ENCODE peak calls at places on chromosomes 4 and X, in ten cellular contexts. K is WTC11; Q is neural crest cell; O is lower leg skin; R is RWPE1; T is activated CD8-positive, alpha-beta T cell treated with anti-CD3 and anti-CD28 coated beads for 36 hours; P is heart right ventricle; B is heart left ventricle; D is WERI-Rb-1; M is nephron progenitor cell. A is an unnamed sample.

GRCh38 chr4:8533274-8533865 is 46.8 kb upstream of the GPR78 start:
- DNase-seq in P (no peak), Q (no peak), M (no peak), D (no peak), B (no peak), O (no peak), T (no peak), K (no peak), R (no peak), A (no peak)

GRCh38 chrX:107924136-107924746 is 57.9 kb downstream of the TEX13B start:
- DNase-seq in B (no peak), O (no peak), Q (no peak), R (no peak), K (no peak), P (no peak), D (no peak), T (no peak), M (no peak), A (no peak)

GRCh38 chr4:119162174-119162573 is 26.5 kb downstream of the MYOZ2 start:
- DNase-seq in D (no peak), K (no peak), P (no peak), B (no peak), T (no peak), Q (no peak), R (no peak), M (no peak), O (no peak), A (no peak)

GRCh38 chr4:17718471-17718870 is 63.0 kb downstream of the FAM184B start:
- DNase-seq in D (no peak), K (no peak), M (no peak), B (no peak), O (peak), T (no peak), Q (no peak), P (no peak), R (no peak), A (no peak)

GRCh38 chr4:8019396-8020365 is 80.0 kb upstream of the AFAP1 start:
- DNase-seq in Q (no peak), B (no peak), T (no peak), M (no peak), K (no peak), P (no peak), D (no peak), R (peak), O (no peak), A (no peak)

GRCh38 chrX:12804655-12805054 is 13.4 kb downstream of the PRPS2 start:
- DNase-seq in O (no peak), Q (no peak), B (no peak), M (no peak), P (no peak), D (no peak), K (no peak), T (no peak), R (no peak), A (no peak)

GRCh38 chrX:67604979-67605703 is 61.3 kb downstream of the AR start:
- DNase-seq in B (no peak), K (no peak), Q (no peak), D (no peak), R (no peak), P (no peak), O (no peak), M (no peak), T (no peak), A (peak)

GRCh38 chr4:53068755-53069154 is 206.6 kb downstream of the RASL11B start:
- DNase-seq in P (no peak), T (no peak), B (no peak), M (no peak), K (no peak), O (no peak), R (no peak), Q (no peak), D (no peak), A (no peak)

GRCh38 chr4:104128850-104129213 is 365.9 kb downstream of the CXXC4 start:
- DNase-seq in T (no peak), B (no peak), Q (no peak), D (no peak), K (no peak), P (no peak), M (no peak), R (no peak), O (no peak), A (peak)

GRCh38 chrX:33045882-33046281 is 165.5 kb downstream of the DMD start:
- DNase-seq in P (no peak), B (no peak), K (no peak), R (no peak), T (no peak), Q (no peak), D (no peak), M (no peak), O (no peak), A (no peak)

GRCh38 chr4:184306949-184307348 is 89.3 kb upstream of the ENPP6 start:
- DNase-seq in K (no peak), T (peak), Q (no peak), O (no peak), R (no peak), B (no peak), P (no peak), M (no peak), D (no peak), A (no peak)

GRCh38 chr4:6986781-6987565 is 56.2 kb upstream of the TADA2B start:
- DNase-seq in P (peak), K (peak), Q (peak), D (peak), B (peak), O (peak), M (peak), T (peak), R (peak), A (no peak)

GRCh38 chr4:6468376-6468775 is 4.0 kb downstream of the PPP2R2C start:
- DNase-seq in D (no peak), O (peak), K (no peak), M (no peak), B (no peak), T (no peak), P (no peak), Q (no peak), R (no peak), A (no peak)

GRCh38 chr4:184851200-184851541 is 25.4 kb upstream of the ACSL1 start:
- DNase-seq in Q (no peak), P (no peak), O (no peak), K (no peak), M (no peak), D (no peak), T (peak), R (no peak), B (no peak), A (no peak)

GRCh38 chrX:65677954-65678469 is 10.6 kb downstream of the MSN start:
- DNase-seq in P (no peak), T (no peak), O (no peak), R (peak), M (no peak), D (no peak), Q (no peak), B (no peak), K (no peak), A (no peak)

GRCh38 chr4:87122252-87122651 is 98.2 kb downstream of the KLHL8 start:
- DNase-seq in P (no peak), D (no peak), B (no peak), R (no peak), T (no peak), M (no peak), K (no peak), O (no peak), Q (no peak), A (no peak)

GRCh38 chr4:113222006-113222405 is 172.6 kb downstream of the ANK2 start:
- DNase-seq in B (no peak), Q (no peak), T (no peak), R (no peak), P (no peak), D (no peak), O (no peak), K (no peak), M (no peak), A (peak)

GRCh38 chrX:63488546-63489373 is 137.6 kb upstream of the SPIN4 start:
- DNase-seq in P (no peak), R (no peak), O (no peak), D (no peak), M (no peak), Q (no peak), B (no peak), T (no peak), K (no peak), A (no peak)

GRCh38 chr4:118869808-118870342 is 18.8 kb upstream of the SYNPO2 start:
- DNase-seq in D (no peak), P (no peak), M (no peak), T (no peak), R (no peak), K (no peak), O (no peak), Q (no peak), B (no peak), A (no peak)

GRCh38 chr4:173318648-173319211 is 15.4 kb downstream of the HMGB2 start:
- DNase-seq in D (no peak), O (no peak), M (no peak), K (no peak), T (no peak), R (peak), P (no peak), Q (no peak), B (no peak), A (no peak)

GRCh38 chr4:64777286-64777685 is 368.0 kb upstream of the TECRL start:
- DNase-seq in R (no peak), K (no peak), M (no peak), P (no peak), Q (no peak), O (no peak), T (no peak), B (no peak), D (no peak), A (peak)

GRCh38 chr4:142282870-142283431 is 563.1 kb downstream of the INPP4B start:
- DNase-seq in T (peak), O (no peak), B (no peak), M (peak), Q (peak), P (no peak), K (no peak), R (no peak), D (no peak), A (no peak)

GRCh38 chr4:32519060-32519459 is 1798.9 kb downstream of the PCDH7 start:
- DNase-seq in K (no peak), P (no peak), O (no peak), Q (no peak), D (no peak), M (no peak), B (no peak), T (no peak), R (no peak), A (peak)

GRCh38 chrX:94932278-94932965 is 1258.4 kb downstream of the FAM133A start:
- DNase-seq in D (no peak), M (no peak), B (no peak), R (no peak), O (no peak), T (no peak), K (no peak), P (no peak), Q (no peak), A (no peak)

GRCh38 chr4:155944516-155944915 is 9.2 kb downstream of the CTSO start:
- DNase-seq in O (no peak), Q (no peak), R (no peak), K (no peak), B (no peak), M (peak), P (no peak), T (no peak), D (no peak), A (no peak)

GRCh38 chr4:168569066-168569908 is 72.4 kb downstream of the PALLD start:
- DNase-seq in D (no peak), M (no peak), T (peak), O (no peak), B (no peak), K (no peak), P (no peak), Q (no peak), R (no peak), A (no peak)

GRCh38 chrX:96889726-96890125 is 6.0 kb downstream of the RPA4 start:
- DNase-seq in M (no peak), B (no peak), P (no peak), T (no peak), O (no peak), D (no peak), K (no peak), Q (no peak), R (no peak), A (no peak)

GRCh38 chrX:97230948-97231347 is 347.2 kb downstream of the RPA4 start:
- DNase-seq in T (no peak), B (no peak), D (no peak), O (no peak), P (no peak), R (no peak), Q (no peak), K (no peak), M (no peak), A (no peak)

DNA sequence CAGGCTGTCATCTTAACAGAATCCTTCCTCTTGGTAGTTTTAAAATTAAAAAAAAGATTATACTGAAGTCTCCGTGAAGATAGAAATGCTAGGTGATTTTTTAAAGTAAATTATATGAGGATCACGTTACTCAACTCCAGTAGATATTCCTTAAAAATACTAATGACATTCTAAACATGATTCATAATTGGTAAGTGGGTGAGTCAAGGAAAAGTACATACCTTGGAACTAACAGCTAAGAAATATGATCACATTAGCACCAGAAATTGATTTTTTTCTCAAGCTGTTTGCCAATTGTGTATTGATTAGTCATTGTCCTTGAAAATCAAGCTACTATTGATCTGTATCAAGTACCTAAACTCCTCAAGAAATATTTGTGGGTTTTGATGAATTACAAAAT is 362.6 kb upstream of the PPP1R2C start:
- DNase-seq in D (no peak), B (no peak), R (peak), T (no peak), Q (no peak), P (no peak), O (no peak), K (no peak), M (no peak), A (no peak)
- TF ChIP-seq CTCF in D (no peak), B (no peak), R (no peak), T (no peak), Q (no peak), P (no peak), O (no peak), K (no peak), M (no peak), A (no peak)

DNA sequence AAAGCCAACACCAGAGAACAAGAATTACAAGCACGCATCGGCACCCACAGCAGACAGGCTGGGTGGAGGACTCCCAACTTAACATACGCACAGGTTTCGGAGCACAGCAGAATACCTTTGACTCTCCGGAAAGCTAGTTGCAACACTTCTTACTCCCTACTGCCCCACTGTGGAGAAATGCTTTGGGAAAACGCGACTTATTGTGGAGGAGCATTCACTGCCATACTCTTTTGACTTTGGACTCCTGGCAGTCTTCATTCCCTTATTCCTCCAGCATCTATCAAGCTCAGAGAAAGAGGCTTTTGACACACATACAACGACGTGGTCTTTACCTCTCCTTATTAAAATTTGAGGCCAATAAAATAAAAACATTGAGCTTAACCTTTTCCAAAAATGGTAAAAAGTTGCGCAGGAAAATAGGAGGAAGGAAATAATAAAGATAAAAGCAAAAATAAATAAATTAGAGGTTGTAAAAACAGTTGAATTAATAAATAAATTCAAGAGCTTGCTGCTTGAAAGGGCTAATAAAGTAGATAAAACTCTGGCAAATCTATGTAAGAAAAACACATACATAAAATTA is 41.4 kb upstream of the GPC3 start:
- DNase-seq in B (no peak), Q (peak), R (peak), O (no peak), D (peak), T (peak), K (peak), P (no peak), M (peak), A (peak)
- TF ChIP-seq CTCF in B (no peak), Q (peak), R (peak), O (no peak), D (peak), T (no peak), K (no peak), P (peak), M (peak), A (peak)

GRCh38 chrX:56233682-56234081 is 1.5 kb downstream of the KLF8 start:
- DNase-seq in T (peak), K (peak), D (no peak), M (peak), P (peak), Q (no peak), O (peak), B (peak), R (no peak), A (peak)
- TF ChIP-seq CTCF in T (no peak), K (no peak), D (no peak), M (no peak), P (no peak), Q (peak), O (no peak), B (no peak), R (no peak), A (no peak)

GRCh38 chr4:150217192-150217591 is 138.9 kb downstream of the DCLK2 start:
- DNase-seq in B (no peak), M (no peak), K (no peak), P (no peak), D (peak), Q (no peak), T (no peak), O (no peak), R (peak), A (peak)
- TF ChIP-seq CTCF in B (no peak), M (no peak), K (no peak), P (peak), D (peak), Q (peak), T (no peak), O (no peak), R (peak), A (peak)

GRCh38 chrX:581717-582116 is 48.9 kb upstream of the SHOX start:
- DNase-seq in T (peak), B (no peak), P (no peak), Q (no peak), D (no peak), M (no peak), K (no peak), R (no peak), O (no peak), A (no peak)

GRCh38 chrX:585115-585808 is 45.3 kb upstream of the SHOX start:
- DNase-seq in T (no peak), Q (no peak), P (no peak), B (no peak), D (no peak), O (no peak), M (no peak), K (no peak), R (no peak), A (no peak)

GRCh38 chrX:584572-584971 is 46.0 kb upstream of the SHOX start:
- DNase-seq in D (no peak), B (no peak), M (no peak), P (no peak), O (no peak), T (no peak), K (no peak), R (no peak), Q (no peak), A (no peak)

GRCh38 chrX:590666-591065 is 39.9 kb upstream of the SHOX start:
- DNase-seq in P (no peak), B (no peak), M (no peak), O (peak), R (no peak), Q (no peak), D (no peak), K (no peak), T (no peak), A (no peak)

DNA sequence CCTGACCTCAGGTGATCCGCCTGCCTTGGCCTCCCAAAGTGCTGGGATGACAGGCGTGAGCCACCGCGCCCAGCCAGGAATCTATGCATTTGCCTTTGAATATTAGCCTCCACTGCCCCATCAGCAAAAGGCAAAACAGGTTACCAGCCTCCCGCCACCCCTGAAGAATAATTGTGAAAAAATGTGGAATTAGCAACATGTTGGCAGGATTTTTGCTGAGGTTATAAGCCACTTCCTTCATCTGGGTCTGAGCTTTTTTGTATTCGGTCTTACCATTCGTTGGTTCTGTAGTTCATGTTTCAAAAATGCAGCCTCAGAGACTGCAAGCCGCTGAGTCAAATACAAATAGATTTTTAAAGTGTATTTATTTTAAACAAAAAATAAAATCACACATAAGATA is 44.2 kb upstream of the SHOX start:
- DNase-seq in M (no peak), B (no peak), K (no peak), Q (no peak), P (no peak), D (no peak), O (no peak), R (no peak), T (no peak), A (no peak)
- TF ChIP-seq CTCF in M (no peak), B (no peak), K (no peak), Q (no peak), P (no peak), D (no peak), O (no peak), R (no peak), T (no peak), A (no peak)

GRCh38 chr4:46937493-46937892 is 28.4 kb upstream of the COX7B2 start:
- DNase-seq in B (no peak), T (no peak), K (no peak), R (peak), M (no peak), O (no peak), D (no peak), Q (no peak), P (no peak), A (no peak)
- TF ChIP-seq CTCF in B (no peak), T (no peak), K (no peak), R (no peak), M (no peak), O (no peak), D (no peak), Q (peak), P (no peak), A (peak)

GRCh38 chr4:13521047-13521446 is 23.3 kb downstream of the NKX3-2 start:
- DNase-seq in Q (no peak), D (no peak), K (no peak), B (no peak), R (no peak), O (no peak), P (no peak), M (no peak), T (no peak), A (no peak)
- TF ChIP-seq CTCF in Q (no peak), D (no peak), K (no peak), B (no peak), R (no peak), O (no peak), P (no peak), M (no peak), T (no peak), A (no peak)

GRCh38 chr4:186729856-186730255 is 6.2 kb upstream of the FAT1 start:
- DNase-seq in D (no peak), M (no peak), T (no peak), P (no peak), B (no peak), R (no peak), K (no peak), Q (no peak), O (no peak), A (no peak)

GRCh38 chr4:186726440-186727148 is 2.9 kb upstream of the FAT1 start:
- DNase-seq in K (peak), Q (peak), B (peak), P (peak), R (peak), T (peak), M (peak), D (no peak), O (peak), A (no peak)

GRCh38 chr4:186728631-186729271 is 5.1 kb upstream of the FAT1 start:
- DNase-seq in B (no peak), K (no peak), O (no peak), R (peak), M (no peak), D (no peak), T (no peak), Q (no peak), P (no peak), A (no peak)

GRCh38 chr4:186727149-186727976 is 3.7 kb upstream of the FAT1 start:
- DNase-seq in Q (no peak), D (no peak), T (no peak), P (no peak), M (peak), B (no peak), K (no peak), R (no peak), O (no peak), A (no peak)

GRCh38 chr4:186727977-186728519 is 4.4 kb upstream of the FAT1 start:
- DNase-seq in R (peak), B (no peak), P (no peak), Q (no peak), T (no peak), M (peak), K (peak), O (no peak), D (no peak), A (no peak)
- TF ChIP-seq CTCF in R (peak), B (no peak), P (no peak), Q (no peak), T (no peak), M (no peak), K (no peak), O (no peak), D (no peak), A (peak)

DNA sequence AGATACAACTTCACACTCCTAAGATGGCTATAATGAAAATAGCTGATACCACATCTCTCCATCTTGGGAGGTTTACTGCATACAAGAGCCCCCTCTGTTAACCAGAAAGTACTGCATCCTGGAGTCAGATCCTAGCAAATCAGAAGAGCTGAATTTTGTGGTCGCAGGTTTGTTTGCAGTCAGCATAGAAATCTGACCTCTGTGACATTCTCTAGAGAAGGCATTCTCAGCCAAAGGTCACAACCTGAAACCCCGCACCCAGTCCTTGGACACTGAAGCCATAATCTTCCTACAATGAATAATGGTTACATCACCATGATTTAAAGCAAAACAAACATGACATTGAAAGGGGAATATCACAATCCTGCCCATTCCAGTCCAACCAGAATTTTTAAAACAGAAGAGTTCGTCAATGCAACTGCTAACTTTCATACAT is 17.7 kb downstream of the HS6ST2 start:
- DNase-seq in R (peak), K (no peak), Q (no peak), P (no peak), O (no peak), D (no peak), M (peak), B (no peak), T (no peak), A (no peak)
- TF ChIP-seq CTCF in R (no peak), K (peak), Q (peak), P (no peak), O (no peak), D (no peak), M (peak), B (no peak), T (no peak), A (peak)

A was measured in kidney epithelial cell.